ENCODE peak calls at places on chromosomes 1 and 21, in six cellular contexts. D is GM10248; L is neural progenitor cell; Q is H1; V is CD4-positive, alpha-beta T cell; A is K562. B is an unnamed sample.

GRCh38 chr1:951364-951763 is 7.7 kb downstream of the NOC2L start:
- DNase-seq in A (no peak), V (no peak), D (no peak), L (peak), Q (no peak), B (no peak)

GRCh38 chr1:31643976-31644559 is 608 bp downstream of the PEF1 start:
- DNase-seq in A (no peak), L (no peak), V (no peak), Q (no peak), D (no peak), B (peak)

GRCh38 chr1:223231581-223231980 is 88.5 kb upstream of the TLR5 start:
- DNase-seq in L (no peak), A (no peak), Q (no peak), D (no peak), V (no peak), B (no peak)

GRCh38 chr1:22711071-22711470 is 432 bp downstream of the EPHB2 start:
- DNase-seq in V (no peak), D (no peak), A (no peak), Q (no peak), L (peak), B (no peak)

GRCh38 chr1:213989740-213990472 is 2.1 kb downstream of the PROX1 start:
- DNase-seq in L (no peak), V (no peak), A (no peak), Q (no peak), D (no peak), B (no peak)

GRCh38 chr1:202888204-202888506 is 794 bp downstream of the RABIF start:
- DNase-seq in V (no peak), Q (no peak), L (no peak), A (no peak), D (no peak), B (no peak)

GRCh38 chr21:33121715-33122475 is 52.0 kb downstream of the OLIG1 start:
- DNase-seq in L (peak), Q (no peak), V (no peak), A (peak), D (no peak), B (no peak)

GRCh38 chr1:30950053-30950452 is 41.5 kb upstream of the SDC3 start:
- DNase-seq in V (no peak), A (no peak), Q (no peak), L (no peak), D (no peak), B (no peak)

GRCh38 chr1:67713071-67713806 is 28.2 kb downstream of the GADD45A start:
- DNase-seq in V (no peak), A (peak), Q (no peak), D (no peak), L (no peak), B (no peak)

GRCh38 chr1:219340796-219341195 is 167.1 kb downstream of the LYPLAL1 start:
- DNase-seq in L (no peak), V (no peak), D (no peak), Q (no peak), A (no peak), B (no peak)

GRCh38 chr1:3587133-3587733 is 24.1 kb downstream of the MEGF6 start:
- DNase-seq in L (no peak), Q (no peak), D (no peak), V (no peak), A (no peak), B (no peak)

GRCh38 chr1:54681396-54681795 is 34.3 kb upstream of the TTC4 start:
- DNase-seq in D (no peak), L (peak), Q (no peak), A (no peak), V (no peak), B (no peak)

GRCh38 chr1:209266590-209267172 is 316.8 kb upstream of the CAMK1G start:
- DNase-seq in A (no peak), Q (no peak), V (no peak), L (no peak), D (no peak), B (no peak)

GRCh38 chr1:188514917-188515316 is 1686.2 kb downstream of the PLA2G4A start:
- DNase-seq in Q (no peak), A (no peak), D (no peak), L (no peak), V (no peak), B (no peak)

GRCh38 chr1:26721669-26722355 is 26.0 kb downstream of the ARID1A start:
- DNase-seq in Q (no peak), L (no peak), A (peak), V (no peak), D (no peak), B (no peak)

GRCh38 chr1:26717066-26717465 is 21.3 kb downstream of the ARID1A start:
- DNase-seq in D (no peak), A (no peak), Q (no peak), V (no peak), L (no peak), B (no peak)

GRCh38 chr1:26724118-26724517 is 28.3 kb downstream of the ARID1A start:
- DNase-seq in Q (no peak), A (no peak), L (no peak), D (no peak), V (no peak), B (no peak)

GRCh38 chr1:26723013-26723991 is 27.5 kb downstream of the ARID1A start:
- DNase-seq in D (peak), L (peak), V (peak), A (peak), Q (no peak), B (no peak)

DNA sequence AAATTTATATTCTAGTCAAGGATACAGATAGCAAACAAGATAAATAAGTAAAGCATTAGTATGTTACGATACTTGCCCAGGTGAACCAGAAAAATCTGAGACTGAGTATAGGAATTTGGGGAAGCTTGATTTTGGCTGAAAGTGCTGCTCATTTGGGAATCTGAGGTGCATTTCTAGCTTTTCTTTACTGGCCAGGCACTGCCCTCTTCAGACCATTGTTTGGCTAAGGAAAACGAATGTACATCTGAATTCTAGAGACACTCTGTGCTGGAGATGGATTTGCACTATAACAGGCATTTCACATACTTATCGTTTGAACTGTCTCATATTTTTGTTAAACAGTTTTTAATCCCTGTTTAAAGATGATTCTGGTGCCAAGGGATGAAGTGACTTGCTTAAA is 23.4 kb downstream of the ARID1A start:
- DNase-seq in D (no peak), Q (no peak), A (no peak), L (no peak), V (no peak), B (no peak)
- TF ChIP-seq CTCF in D (peak), Q (no peak), A (peak), L (no peak), V (no peak), B (no peak)

GRCh38 chr1:69697343-69697742 is 129.6 kb downstream of the LRRC7 start:
- DNase-seq in V (no peak), L (no peak), D (no peak), Q (no peak), A (no peak), B (no peak)

GRCh38 chr1:69702085-69702484 is 134.4 kb downstream of the LRRC7 start:
- DNase-seq in D (no peak), Q (no peak), L (no peak), A (no peak), V (no peak), B (no peak)

GRCh38 chr1:69706473-69706872 is 138.8 kb downstream of the LRRC7 start:
- DNase-seq in D (no peak), Q (no peak), V (no peak), L (no peak), A (no peak), B (no peak)

GRCh38 chr1:69700770-69701169 is 133.0 kb downstream of the LRRC7 start:
- DNase-seq in L (peak), V (no peak), A (no peak), Q (peak), D (no peak), B (no peak)
- TF ChIP-seq CTCF in L (peak), V (no peak), A (peak), Q (peak), D (peak), B (peak)

DNA sequence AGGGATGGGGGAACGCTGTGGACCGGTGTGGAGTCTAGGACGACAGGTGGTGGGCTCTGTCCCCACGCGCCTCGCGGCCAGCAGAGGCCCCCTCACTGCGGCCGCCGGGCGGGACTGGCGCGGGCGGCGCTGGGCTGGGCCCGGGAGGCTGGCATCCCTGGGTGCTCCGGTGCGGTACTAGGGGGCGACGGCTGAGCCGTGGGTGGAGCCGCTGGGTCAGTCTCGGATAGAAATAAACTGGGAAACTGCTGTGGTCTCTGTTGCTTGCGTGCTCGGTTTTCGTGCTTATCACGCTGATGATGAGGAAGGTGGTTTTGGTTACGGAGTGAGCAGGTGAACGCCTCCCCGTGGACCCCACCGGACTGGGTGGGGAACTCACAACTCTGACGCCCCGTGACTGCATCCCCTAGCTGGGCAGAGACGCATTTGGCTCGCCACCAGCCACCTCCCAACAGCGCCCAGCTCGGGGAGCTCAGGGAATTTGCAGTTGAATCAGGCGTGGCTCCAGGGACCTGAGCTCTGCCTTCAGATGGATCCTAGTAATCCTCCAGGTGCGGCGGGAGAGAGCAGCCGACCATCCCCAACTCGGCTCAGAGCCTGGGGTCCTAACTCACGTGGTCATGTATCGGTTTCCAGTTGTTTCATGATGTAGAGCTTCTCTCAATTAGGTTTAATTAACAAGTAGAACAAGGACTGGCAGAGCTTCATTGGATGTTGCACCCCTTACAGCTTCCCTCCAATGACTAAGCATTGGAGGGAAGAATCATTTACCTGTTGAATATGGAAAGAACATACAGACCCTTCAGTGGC is 32.1 kb downstream of the HSD17B7 start:
- DNase-seq in D (peak), V (no peak), L (peak), Q (peak), A (no peak), B (peak)
- TF ChIP-seq CTCF in D (no peak), V (no peak), L (peak), Q (peak), A (no peak), B (no peak)

DNA sequence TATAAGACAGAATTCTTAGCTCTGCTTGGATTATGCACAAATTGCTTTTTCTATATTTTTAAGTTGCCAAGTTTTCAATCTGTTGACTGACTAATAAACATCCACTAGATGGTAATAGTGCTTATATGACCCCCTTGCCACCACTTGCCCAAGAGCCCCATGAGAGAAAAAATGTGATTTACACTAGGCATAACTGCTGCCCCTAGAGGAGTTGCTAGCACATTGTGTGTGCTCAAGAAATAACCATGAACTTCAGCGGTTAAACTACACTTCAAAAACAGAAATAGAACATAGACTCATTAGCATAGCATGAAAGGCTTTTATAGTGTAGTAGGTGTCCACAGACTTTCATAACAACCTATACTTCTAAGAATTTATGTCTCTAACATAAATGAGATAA is 61.4 kb downstream of the BRINP3 start:
- DNase-seq in D (no peak), L (no peak), A (no peak), Q (no peak), V (no peak), B (no peak)
- TF ChIP-seq CTCF in D (no peak), L (peak), A (no peak), Q (no peak), V (no peak), B (no peak)

GRCh38 chr21:31352841-31353240 is 8.8 kb upstream of the TIAM1 start:
- DNase-seq in L (no peak), D (no peak), A (no peak), V (no peak), Q (no peak), B (no peak)

GRCh38 chr21:31351973-31352372 is 7.9 kb upstream of the TIAM1 start:
- DNase-seq in D (no peak), V (no peak), L (no peak), A (no peak), Q (no peak), B (no peak)

GRCh38 chr21:31351438-31351837 is 7.4 kb upstream of the TIAM1 start:
- DNase-seq in Q (peak), A (no peak), V (no peak), L (no peak), D (no peak), B (no peak)

GRCh38 chr21:31354604-31355443 is 10.8 kb upstream of the TIAM1 start:
- DNase-seq in Q (no peak), L (no peak), V (peak), A (no peak), D (no peak), B (no peak)

GRCh38 chr21:31354122-31354521 is 10.1 kb upstream of the TIAM1 start:
- DNase-seq in V (no peak), A (no peak), D (no peak), L (no peak), Q (no peak), B (no peak)
- TF ChIP-seq CTCF in V (no peak), A (no peak), D (no peak), L (no peak), Q (no peak), B (no peak)

GRCh38 chr1:237817277-237817676 is 73.4 kb downstream of the ZP4 start:
- DNase-seq in A (no peak), D (no peak), V (no peak), Q (no peak), L (no peak), B (no peak)

GRCh38 chr1:237812061-237812460 is 78.7 kb downstream of the ZP4 start:
- DNase-seq in Q (no peak), V (no peak), L (no peak), D (no peak), A (no peak), B (no peak)

GRCh38 chr1:237811633-237812032 is 79.1 kb downstream of the ZP4 start:
- DNase-seq in Q (no peak), A (no peak), D (no peak), L (no peak), V (no peak), B (no peak)

DNA sequence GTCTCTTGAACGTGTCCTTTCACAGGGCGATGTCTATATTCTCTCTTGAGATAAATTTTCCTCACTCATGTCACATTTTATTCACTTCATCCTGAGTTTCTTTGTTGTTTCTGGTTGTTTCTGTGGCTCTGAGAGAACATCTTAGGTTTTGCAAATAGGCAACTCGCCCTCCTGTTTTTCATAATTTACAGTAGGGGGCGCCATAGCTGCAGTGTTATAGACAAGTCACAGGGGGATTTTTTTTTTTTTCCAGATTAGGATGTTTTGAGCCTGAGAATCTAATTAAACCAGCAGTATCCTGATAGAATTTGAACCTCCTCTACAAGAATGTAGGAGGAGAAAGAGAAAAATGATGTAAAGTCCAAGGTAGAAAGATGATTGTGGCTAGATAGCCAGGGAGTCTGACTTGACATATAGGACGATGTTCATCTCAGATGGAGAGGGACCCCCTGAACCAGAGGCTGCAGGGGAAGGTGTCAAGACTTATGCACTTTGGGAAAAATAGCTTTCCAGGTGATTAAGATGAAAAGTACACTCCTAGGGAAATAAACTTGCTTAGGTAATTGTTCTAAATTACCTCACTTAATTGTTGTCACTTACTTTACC is 76.3 kb downstream of the ZP4 start:
- DNase-seq in V (no peak), L (peak), A (no peak), Q (no peak), D (no peak), B (no peak)
- TF ChIP-seq CTCF in V (no peak), L (peak), A (peak), Q (no peak), D (no peak), B (peak)

DNA sequence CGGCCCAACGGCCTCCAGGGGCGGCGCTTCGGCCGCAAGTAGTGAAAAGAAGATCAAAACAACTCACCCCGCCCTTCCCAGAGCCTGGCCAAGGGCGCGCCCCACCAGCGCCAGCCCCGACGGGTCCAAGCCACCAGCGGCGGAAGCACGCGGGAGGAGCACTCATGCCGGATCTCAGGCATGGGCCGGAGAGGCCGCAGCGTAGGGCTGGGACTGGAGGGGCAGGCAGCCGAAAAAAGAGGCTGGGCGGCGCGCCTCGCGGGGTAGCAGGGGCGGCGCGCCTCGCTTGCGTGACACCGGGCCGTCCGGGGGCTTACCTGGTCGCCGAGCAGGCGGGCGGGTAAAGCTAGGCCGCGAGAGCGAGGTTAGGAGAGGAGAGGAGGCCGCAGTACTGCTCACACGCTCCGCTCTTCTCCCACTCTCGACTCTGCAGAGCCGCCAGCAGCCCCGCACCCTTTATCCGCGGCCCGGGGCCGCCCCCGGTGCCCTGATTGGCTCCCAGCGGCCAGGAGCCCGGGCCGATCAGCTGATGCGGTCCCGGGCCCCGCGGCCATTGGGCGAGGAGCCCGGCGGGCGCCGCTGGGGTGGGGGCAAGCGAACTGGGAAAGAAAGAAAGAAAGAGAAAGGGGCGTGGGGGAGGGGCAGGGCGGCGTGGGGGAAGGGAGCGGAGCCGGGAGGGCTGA is at the start of gene GLUL:
- DNase-seq in L (peak), D (peak), Q (peak), V (peak), A (peak), B (peak)
- TF ChIP-seq CTCF in L (peak), D (no peak), Q (no peak), V (no peak), A (no peak), B (no peak)

DNA sequence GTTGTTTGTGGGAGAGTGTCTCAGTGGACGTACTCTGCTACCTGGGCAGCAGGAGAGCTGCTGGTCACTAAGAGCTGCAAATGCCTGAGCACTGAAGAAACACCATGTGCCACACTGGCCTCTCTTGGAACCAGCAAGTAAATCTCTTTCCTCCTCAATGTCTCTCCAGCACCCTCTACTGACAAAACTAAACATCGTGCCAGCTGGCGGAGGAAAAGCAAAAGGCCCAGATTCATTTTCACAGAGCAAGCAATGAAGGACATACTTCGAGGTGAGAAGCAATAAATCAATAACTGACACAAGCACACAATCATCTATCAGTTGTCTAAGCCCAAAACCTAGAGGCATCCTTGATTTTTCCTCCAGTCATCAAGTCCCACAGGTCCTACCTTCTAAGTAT is 78.1 kb downstream of the RERE start:
- DNase-seq in Q (no peak), V (no peak), A (peak), D (no peak), L (no peak), B (no peak)
- TF ChIP-seq CTCF in Q (no peak), V (no peak), A (peak), D (no peak), L (peak), B (no peak)

GRCh38 chr21:36693144-36694040 is 5.5 kb upstream of the SIM2 start:
- DNase-seq in Q (no peak), V (no peak), D (peak), L (peak), A (no peak), B (peak)
- TF ChIP-seq CTCF in Q (no peak), V (no peak), D (no peak), L (peak), A (no peak), B (peak)

GRCh38 chr21:38888956-38889605 is 83.4 kb downstream of the ETS2 start:
- DNase-seq in Q (no peak), D (no peak), L (no peak), A (no peak), V (no peak), B (no peak)

GRCh38 chr21:38883142-38883541 is 77.4 kb downstream of the ETS2 start:
- DNase-seq in L (no peak), Q (no peak), A (no peak), D (no peak), V (no peak), B (no peak)

GRCh38 chr21:38887062-38887686 is 81.4 kb downstream of the ETS2 start:
- DNase-seq in A (no peak), D (no peak), V (no peak), L (no peak), Q (no peak), B (no peak)

DNA sequence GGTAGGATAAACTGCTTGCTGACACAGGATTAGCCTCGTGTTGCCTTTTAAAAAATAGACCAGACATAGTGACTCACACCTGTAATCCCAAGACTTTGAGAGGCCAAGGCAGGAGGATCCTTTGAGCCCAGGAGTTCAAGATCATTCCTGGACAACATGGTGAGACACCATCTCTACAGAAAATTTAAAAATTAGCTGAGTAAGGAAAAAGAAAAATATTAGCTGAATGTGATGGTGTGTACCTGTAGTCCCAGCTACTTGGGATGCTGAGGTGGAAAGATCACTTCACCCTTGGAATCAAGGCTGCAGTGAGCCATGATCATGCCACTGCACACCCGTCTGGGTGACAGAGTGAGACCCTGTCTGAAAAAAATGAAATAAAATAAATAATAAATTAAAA is 82.0 kb downstream of the ETS2 start:
- DNase-seq in A (no peak), V (no peak), Q (no peak), L (no peak), D (no peak), B (no peak)
- TF ChIP-seq CTCF in A (no peak), V (no peak), Q (no peak), L (no peak), D (no peak), B (no peak)